ENCODE peak calls at places on chromosomes 6 and 20, in seven cellular contexts. Z is sigmoid colon, X is gastrocnemius medialis, Q is right lobe of liver, U is transverse colon, O is heart left ventricle, N is breast epithelium. I is an unnamed sample.

GRCh38 chr6:78910611-78911134 is 43.3 kb downstream of the IRAK1BP1 start:
- DNase-seq in Z (no peak), X (no peak), Q (no peak), U (peak), O (peak), N (no peak), I (peak)

GRCh38 chr6:111717621-111718020 is 111.9 kb upstream of the TRAF3IP2 start:
- DNase-seq in Z (no peak), X (no peak), Q (no peak), U (no peak), O (no peak), N (no peak), I (no peak)

GRCh38 chr6:75546401-75546800 is 52.8 kb upstream of the FILIP1 start:
- DNase-seq in Z (no peak), X (no peak), Q (no peak), U (no peak), O (no peak), N (no peak), I (no peak)

GRCh38 chr6:159094444-159095252 is 49.9 kb upstream of the TAGAP start:
- DNase-seq in Z (no peak), X (no peak), Q (no peak), U (peak), O (no peak), N (no peak), I (peak)

GRCh38 chr20:62710886-62711702 is 2.5 kb downstream of the NTSR1 start:
- DNase-seq in Z (peak), X (no peak), Q (no peak), U (peak), O (no peak), N (no peak), I (no peak)

GRCh38 chr6:42709871-42710270 is 12.5 kb downstream of the PRPH2 start:
- DNase-seq in Z (no peak), X (no peak), Q (no peak), U (no peak), O (no peak), N (no peak), I (no peak)

GRCh38 chr20:50652702-50653294 is 38.5 kb downstream of the RIPOR3 start:
- DNase-seq in Z (no peak), X (no peak), Q (no peak), U (no peak), O (no peak), N (no peak), I (no peak)

GRCh38 chr20:57415791-57416190 is 24.6 kb downstream of the RBM38 start:
- DNase-seq in Z (no peak), X (no peak), Q (no peak), U (no peak), O (no peak), N (no peak), I (peak)

GRCh38 chr20:25454153-25454900 is 46.9 kb downstream of the GINS1 start:
- DNase-seq in Z (no peak), X (no peak), Q (peak), U (no peak), O (no peak), N (no peak), I (peak)

GRCh38 chr6:13422601-13423247 is 64.7 kb downstream of the GFOD1 start:
- DNase-seq in Z (no peak), X (no peak), Q (no peak), U (no peak), O (peak), N (peak), I (no peak)

GRCh38 chr6:111540971-111541719 is 58.1 kb upstream of the REV3L start:
- DNase-seq in Z (no peak), X (no peak), Q (no peak), U (no peak), O (no peak), N (no peak), I (no peak)

GRCh38 chr6:10837692-10837996 is 695 bp downstream of the MAK start:
- DNase-seq in Z (no peak), X (no peak), Q (no peak), U (no peak), O (no peak), N (no peak), I (no peak)

GRCh38 chr6:110421749-110422443 is 6.5 kb upstream of the DDO start:
- DNase-seq in Z (no peak), X (no peak), Q (no peak), U (no peak), O (no peak), N (no peak), I (no peak)

GRCh38 chr6:97459986-97460385 is 177.0 kb upstream of the MMS22L start:
- DNase-seq in Z (no peak), X (no peak), Q (no peak), U (no peak), O (no peak), N (no peak), I (no peak)

GRCh38 chr6:26125015-26125690 is 37.9 kb downstream of the HFE start:
- DNase-seq in Z (no peak), X (no peak), Q (no peak), U (peak), O (no peak), N (no peak), I (peak)

GRCh38 chr6:121851056-121851455 is 415.6 kb downstream of the GJA1 start:
- DNase-seq in Z (no peak), X (no peak), Q (no peak), U (no peak), O (no peak), N (no peak), I (no peak)

GRCh38 chr6:96089173-96089572 is 73.4 kb downstream of the FUT9 start:
- DNase-seq in Z (no peak), X (no peak), Q (no peak), U (no peak), O (no peak), N (no peak), I (no peak)

GRCh38 chr6:67047996-67048395 is 1341.0 kb upstream of the EYS start:
- DNase-seq in Z (no peak), X (no peak), Q (no peak), U (no peak), O (no peak), N (no peak), I (no peak)

GRCh38 chr20:36285746-36286447 is 20.2 kb upstream of the DLGAP4 start:
- DNase-seq in Z (peak), X (no peak), Q (no peak), U (no peak), O (no peak), N (no peak), I (no peak)

GRCh38 chr6:152091851-152092341 is 284.4 kb downstream of the ESR1 start:
- DNase-seq in Z (no peak), X (no peak), Q (no peak), U (no peak), O (peak), N (no peak), I (no peak)

GRCh38 chr6:73774311-73774766 is 78.3 kb downstream of the CD109 start:
- DNase-seq in Z (peak), X (peak), Q (peak), U (peak), O (peak), N (no peak), I (no peak)

GRCh38 chr6:144434308-144434990 is 149.3 kb downstream of the UTRN start:
- DNase-seq in Z (no peak), X (no peak), Q (no peak), U (no peak), O (no peak), N (no peak), I (no peak)

GRCh38 chr6:168201383-168201782 is 118.2 kb downstream of the DACT2 start:
- DNase-seq in Z (peak), X (no peak), Q (peak), U (peak), O (no peak), N (no peak), I (no peak)

GRCh38 chr20:49877254-49877990 is 37.9 kb downstream of the SPATA2 start:
- DNase-seq in Z (peak), X (no peak), Q (no peak), U (no peak), O (no peak), N (no peak), I (no peak)

GRCh38 chr20:31674895-31675827 is 37.4 kb downstream of the COX4I2 start:
- DNase-seq in Z (peak), X (peak), Q (peak), U (peak), O (peak), N (peak), I (peak)

GRCh38 chr6:122071950-122072647 is 327.4 kb upstream of the HSF2 start:
- DNase-seq in Z (no peak), X (no peak), Q (no peak), U (no peak), O (peak), N (no peak), I (no peak)

GRCh38 chr6:115001726-115002436 is 659.1 kb upstream of the HS3ST5 start:
- DNase-seq in Z (no peak), X (no peak), Q (no peak), U (no peak), O (no peak), N (no peak), I (no peak)

GRCh38 chr20:54123587-54124180 is 50.1 kb downstream of the CYP24A1 start:
- DNase-seq in Z (no peak), X (no peak), Q (no peak), U (peak), O (peak), N (peak), I (no peak)

GRCh38 chr6:3455121-3455489 is 1.7 kb downstream of the SLC22A23 start:
- DNase-seq in Z (no peak), X (no peak), Q (peak), U (peak), O (no peak), N (no peak), I (no peak)

GRCh38 chr20:22402990-22403859 is 181.1 kb downstream of the FOXA2 start:
- DNase-seq in Z (no peak), X (no peak), Q (no peak), U (no peak), O (no peak), N (no peak), I (no peak)

GRCh38 chr6:19032486-19033295 is 645.5 kb downstream of the RNF144B start:
- DNase-seq in Z (no peak), X (no peak), Q (no peak), U (no peak), O (peak), N (no peak), I (no peak)

GRCh38 chr20:51747182-51747911 is 20.8 kb downstream of the ATP9A start:
- DNase-seq in Z (no peak), X (no peak), Q (no peak), U (peak), O (no peak), N (no peak), I (no peak)

GRCh38 chr6:3912366-3913076 is 63.3 kb downstream of the FAM50B start:
- DNase-seq in Z (no peak), X (no peak), Q (no peak), U (no peak), O (no peak), N (peak), I (no peak)

GRCh38 chr20:20083796-20084195 is 31.5 kb downstream of the CFAP61 start:
- DNase-seq in Z (no peak), X (no peak), Q (no peak), U (no peak), O (no peak), N (no peak), I (no peak)

GRCh38 chr6:3742426-3743344 is 8.8 kb downstream of the PXDC1 start:
- DNase-seq in Z (peak), X (peak), Q (peak), U (peak), O (peak), N (peak), I (peak)

GRCh38 chr6:128882991-128883571 is at the start of gene LAMA2:
- DNase-seq in Z (peak), X (peak), Q (peak), U (peak), O (peak), N (peak), I (peak)

DNA sequence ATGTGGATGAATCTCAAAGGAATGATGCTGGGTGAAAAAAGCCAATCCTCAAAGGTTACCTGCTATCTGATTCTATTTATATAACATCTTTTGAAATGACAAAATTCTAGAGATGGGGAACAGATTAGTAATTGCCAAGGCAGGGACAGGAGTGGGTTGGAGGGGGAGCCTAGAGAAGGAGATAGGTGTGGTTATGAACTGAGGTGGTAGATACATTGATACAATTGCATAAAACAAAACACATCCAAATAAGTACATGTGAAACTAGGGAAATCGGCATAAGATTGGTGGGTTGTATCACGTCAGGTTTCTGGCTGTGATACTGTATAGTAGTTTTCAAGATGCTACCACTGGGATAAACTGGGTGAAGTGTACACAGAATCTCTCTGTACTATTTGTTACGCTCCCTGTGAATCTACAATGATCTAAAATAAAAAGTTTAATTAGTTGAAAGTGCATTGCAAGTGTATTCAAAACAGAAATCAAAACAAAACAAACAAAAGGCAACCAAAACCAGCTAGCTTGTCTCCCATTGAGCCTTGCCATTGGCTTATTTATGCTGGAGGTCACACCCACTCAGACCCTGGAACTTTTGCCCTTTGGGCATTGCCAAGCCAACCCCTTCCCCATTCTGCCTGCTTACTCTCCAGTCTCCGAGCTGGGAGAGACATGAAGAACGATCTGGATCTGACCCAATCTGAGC is 27.8 kb downstream of the PPP1R16B start:
- DNase-seq in Z (no peak), X (no peak), Q (no peak), U (no peak), O (no peak), N (no peak), I (no peak)
- TF ChIP-seq POLR2A in Z (no peak), X (no peak), Q (no peak), U (no peak), O (no peak), N (no peak), I (no peak)

DNA sequence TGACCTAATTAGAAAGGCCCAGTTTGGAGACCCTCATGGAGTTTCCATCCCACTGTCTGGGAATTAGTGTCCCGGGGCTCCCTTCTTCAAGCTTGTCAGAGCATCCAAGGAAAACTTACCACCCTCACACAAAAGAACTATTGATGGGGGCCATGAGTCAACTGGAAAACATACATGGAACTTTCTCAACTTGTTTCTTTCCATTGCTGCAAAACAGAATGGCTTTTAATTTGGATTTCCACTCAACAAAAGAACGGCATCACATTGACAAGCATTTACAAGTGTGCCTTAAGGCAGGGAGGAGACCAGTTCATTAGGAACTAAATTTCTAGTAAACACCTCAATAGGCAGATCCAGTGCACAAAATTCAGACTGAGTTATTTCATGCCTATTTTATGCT is 289.1 kb upstream of the PREP start:
- DNase-seq in Z (no peak), X (no peak), Q (no peak), U (no peak), O (no peak), N (no peak), I (no peak)
- H3K4me3 ChIP-seq in Z (no peak), X (no peak), Q (no peak), U (no peak), O (no peak), N (no peak), I (no peak)

GRCh38 chr6:33075568-33076405 is at the start of gene HLA-DPB1:
- DNase-seq in Z (no peak), X (no peak), Q (no peak), U (no peak), O (no peak), N (no peak), I (peak)
- TF ChIP-seq POLR2A in Z (no peak), X (peak), Q (peak), U (peak), O (no peak), N (no peak), I (peak)

GRCh38 chr6:52539607-52540006 is 37.3 kb downstream of the TRAM2 start:
- DNase-seq in Z (no peak), X (no peak), Q (no peak), U (no peak), O (no peak), N (no peak), I (no peak)

GRCh38 chr6:52538921-52539354 is 37.9 kb downstream of the TRAM2 start:
- DNase-seq in Z (no peak), X (no peak), Q (no peak), U (no peak), O (no peak), N (no peak), I (no peak)

GRCh38 chr6:52537001-52537753 is 39.7 kb downstream of the TRAM2 start:
- DNase-seq in Z (no peak), X (no peak), Q (no peak), U (no peak), O (no peak), N (no peak), I (no peak)

GRCh38 chr6:52536424-52536916 is 40.4 kb downstream of the TRAM2 start:
- DNase-seq in Z (no peak), X (no peak), Q (no peak), U (peak), O (no peak), N (no peak), I (no peak)

DNA sequence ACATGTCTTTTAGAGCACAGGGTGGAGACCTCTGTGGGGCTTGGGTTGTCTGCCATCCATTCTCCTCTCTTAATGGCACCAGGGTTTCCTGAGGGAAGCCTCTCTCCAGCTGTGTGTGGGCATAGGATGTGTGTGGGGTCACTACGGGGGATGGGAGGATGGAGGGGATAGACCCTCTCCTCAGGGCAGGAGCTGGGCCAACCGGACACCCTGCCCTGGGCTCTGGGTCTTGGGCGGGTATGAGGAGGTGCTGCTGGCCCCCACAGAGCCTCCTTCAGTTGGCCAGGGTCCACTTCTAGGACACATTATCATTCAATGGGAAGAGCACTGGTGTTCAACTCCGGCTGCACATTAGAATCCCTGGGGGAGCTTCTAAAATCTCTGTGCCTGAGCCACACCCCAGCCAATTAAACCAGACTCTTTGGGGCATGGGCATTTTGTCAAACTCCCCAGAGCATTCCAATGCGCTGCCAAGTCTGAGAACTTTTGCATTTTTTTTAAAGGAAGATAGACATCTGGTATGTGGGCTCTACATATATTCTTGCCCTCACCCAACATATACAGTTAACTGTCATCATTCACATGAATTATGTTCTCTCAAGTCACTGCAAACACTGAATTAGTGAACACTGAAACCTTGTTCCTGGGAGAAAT is 38.5 kb downstream of the TRAM2 start:
- DNase-seq in Z (no peak), X (no peak), Q (no peak), U (no peak), O (no peak), N (no peak), I (no peak)
- H3K4me3 ChIP-seq in Z (no peak), X (no peak), Q (no peak), U (no peak), O (no peak), N (no peak), I (no peak)

DNA sequence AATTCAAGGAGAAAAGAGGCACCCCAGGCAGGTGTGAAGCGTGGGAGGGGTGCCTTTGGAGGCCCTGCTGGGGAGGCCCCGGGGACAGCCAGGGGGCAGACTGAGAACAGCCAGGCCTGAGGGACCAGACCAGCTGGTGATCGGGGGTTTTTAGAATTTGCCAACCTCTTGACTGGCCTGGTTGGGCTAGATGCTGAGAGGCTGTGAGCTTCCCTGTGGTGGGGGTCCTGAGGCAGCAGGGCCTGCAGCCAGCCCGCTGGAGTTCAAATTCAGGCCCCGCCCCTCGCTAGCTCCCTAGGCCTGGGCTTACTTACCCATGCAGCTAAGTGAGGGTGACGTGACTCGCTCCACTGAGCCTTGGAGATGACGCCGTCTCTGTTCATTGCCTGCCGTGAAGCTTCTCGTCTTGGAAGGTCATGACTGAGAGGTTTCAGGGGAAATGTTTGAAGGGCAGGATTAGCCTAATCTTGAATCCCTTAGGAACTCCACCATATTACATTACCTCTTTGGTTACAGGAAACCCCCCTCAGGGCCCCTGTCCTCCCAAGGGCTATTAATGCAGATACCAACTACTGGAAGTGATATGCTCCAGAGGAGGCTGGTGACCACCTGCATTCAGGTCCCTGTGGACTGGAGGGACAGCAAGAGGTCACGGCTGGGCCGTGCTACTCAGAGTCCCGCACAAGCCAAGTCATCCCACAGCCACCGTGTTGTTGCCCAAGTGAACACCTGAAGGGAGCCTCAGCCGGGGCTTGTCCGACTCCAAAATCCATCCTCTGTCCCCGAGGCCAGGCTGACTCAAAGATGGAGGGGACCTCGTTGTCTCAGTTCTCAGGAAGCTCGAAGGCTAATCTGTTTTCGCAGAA is 73.9 kb upstream of the DUSP22 start:
- DNase-seq in Z (no peak), X (no peak), Q (no peak), U (peak), O (no peak), N (no peak), I (no peak)
- TF ChIP-seq POLR2A in Z (no peak), X (no peak), Q (no peak), U (no peak), O (no peak), N (no peak), I (no peak)

I was measured in spleen.